ENCODE peak calls at places on chromosomes 13 and 19, in five cellular contexts. J is IMR-90, M is SK-N-SH, S is GM12878, F is K562. E is an unnamed sample.

GRCh38 chr19:5075603-5076002 is 106.7 kb downstream of the KDM4B start:
- DNase-seq in J (no peak), M (no peak), S (no peak), F (no peak), E (no peak)

GRCh38 chr19:2805261-2805900 is 14.3 kb upstream of the ZNF554 start:
- DNase-seq in J (no peak), M (no peak), S (no peak), F (no peak), E (no peak)

GRCh38 chr13:112958127-112958989 is 10.7 kb upstream of the MCF2L start:
- DNase-seq in J (no peak), M (no peak), S (no peak), F (no peak), E (no peak)

GRCh38 chr19:55088543-55089265 is 13.0 kb downstream of the EPS8L1 start:
- DNase-seq in J (peak; percentile 43), M (peak; percentile 92), S (no peak), F (peak; percentile 88), E (peak; percentile 81)

GRCh38 chr19:23384858-23385257 is 10.4 kb downstream of the ZNF91 start:
- DNase-seq in J (no peak), M (no peak), S (no peak), F (no peak), E (no peak)

GRCh38 chr19:2782936-2783780 is at the start of gene SGTA:
- DNase-seq in J (peak; percentile 99), M (peak; percentile 99), S (peak; percentile 98), F (peak; percentile 97), E (peak; percentile 94)

GRCh38 chr19:58560007-58560887 is 1.8 kb upstream of the UBE2M start:
- DNase-seq in J (no peak), M (no peak), S (no peak), F (no peak), E (no peak)

GRCh38 chr13:111363121-111363520 is 42.7 kb downstream of the TEX29 start:
- DNase-seq in J (no peak), M (no peak), S (no peak), F (no peak), E (no peak)

GRCh38 chr19:35742121-35742724 is at the start of gene IGFLR1:
- DNase-seq in J (no peak), M (no peak), S (peak; percentile 64), F (no peak), E (no peak)

GRCh38 chr13:99352351-99353271 is 45.4 kb upstream of the GPR183 start:
- DNase-seq in J (no peak), M (no peak), S (no peak), F (no peak), E (no peak)

GRCh38 chr19:49567722-49568454 is 12.5 kb downstream of the NOSIP start:
- DNase-seq in J (no peak), M (no peak), S (no peak), F (no peak), E (no peak)

GRCh38 chr13:76715621-76716020 is 170.6 kb downstream of the KCTD12 start:
- DNase-seq in J (no peak), M (no peak), S (no peak), F (no peak), E (no peak)

GRCh38 chr13:29763426-29764180 is 86.8 kb downstream of the UBL3 start:
- DNase-seq in J (no peak), M (no peak), S (no peak), F (no peak), E (no peak)

GRCh38 chr13:30105381-30105780 is 202.0 kb downstream of the KATNAL1 start:
- DNase-seq in J (no peak), M (no peak), S (no peak), F (no peak), E (no peak)

GRCh38 chr19:11435833-11436313 is 438 bp downstream of the PRKCSH start:
- DNase-seq in J (peak; percentile 31), M (peak; percentile 53), S (no peak), F (peak; percentile 54), E (no peak)

GRCh38 chr13:100673831-100674362 is 698 bp downstream of the TMTC4 start:
- DNase-seq in J (peak; percentile 83), M (no peak), S (no peak), F (peak; percentile 58), E (peak; percentile 61)

GRCh38 chr13:76812971-76813691 is 73.1 kb downstream of the KCTD12 start:
- DNase-seq in J (no peak), M (no peak), S (no peak), F (no peak), E (no peak)

GRCh38 chr13:56975647-56976046 is 165.1 kb upstream of the PRR20A start:
- DNase-seq in J (no peak), M (no peak), S (no peak), F (no peak), E (no peak)

GRCh38 chr13:41458939-41459753 is 1.8 kb downstream of the RGCC start:
- DNase-seq in J (peak; percentile 72), M (peak; percentile 32), S (no peak), F (peak; percentile 63), E (peak; percentile 29)

GRCh38 chr19:13604902-13605586 is 98.8 kb upstream of the CACNA1A start:
- DNase-seq in J (no peak), M (no peak), S (no peak), F (no peak), E (no peak)

GRCh38 chr19:46537136-46538097 is 41.8 kb upstream of the PNMA8B start:
- DNase-seq in J (peak; percentile 29), M (peak; percentile 70), S (no peak), F (peak; percentile 37), E (peak; percentile 59)
- TF ChIP-seq RCOR1 in J (no peak), M (peak; percentile 15), S (no peak), F (peak; percentile 43), E (no peak)

GRCh38 chr13:68727788-68728187 is 1379.8 kb upstream of the ATXN8OS start:
- DNase-seq in J (no peak), M (no peak), S (no peak), F (no peak), E (no peak)

DNA sequence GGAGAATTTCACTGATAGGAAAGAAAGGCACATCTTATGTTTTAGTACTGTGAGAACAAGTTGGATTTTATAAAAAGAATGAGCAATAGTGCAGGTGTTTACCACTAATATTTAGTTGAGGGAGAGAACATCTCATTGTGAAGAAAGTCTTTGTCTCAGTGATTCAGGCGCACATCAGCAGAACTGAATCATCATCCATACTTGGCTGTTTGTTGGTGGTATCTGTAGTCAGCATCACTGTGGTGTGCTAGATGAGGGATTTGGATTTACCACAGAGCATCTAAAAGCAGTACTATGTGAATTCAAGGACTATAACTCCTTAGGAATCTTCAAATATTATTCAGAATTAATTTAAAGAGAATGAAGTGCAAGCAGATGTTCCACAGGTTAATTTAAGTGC is 1380.5 kb upstream of the ATXN8OS start:
- DNase-seq in J (peak; percentile 0), M (no peak), S (no peak), F (no peak), E (no peak)
- TF ChIP-seq RCOR1 in J (no peak), M (no peak), S (no peak), F (no peak), E (no peak)

DNA sequence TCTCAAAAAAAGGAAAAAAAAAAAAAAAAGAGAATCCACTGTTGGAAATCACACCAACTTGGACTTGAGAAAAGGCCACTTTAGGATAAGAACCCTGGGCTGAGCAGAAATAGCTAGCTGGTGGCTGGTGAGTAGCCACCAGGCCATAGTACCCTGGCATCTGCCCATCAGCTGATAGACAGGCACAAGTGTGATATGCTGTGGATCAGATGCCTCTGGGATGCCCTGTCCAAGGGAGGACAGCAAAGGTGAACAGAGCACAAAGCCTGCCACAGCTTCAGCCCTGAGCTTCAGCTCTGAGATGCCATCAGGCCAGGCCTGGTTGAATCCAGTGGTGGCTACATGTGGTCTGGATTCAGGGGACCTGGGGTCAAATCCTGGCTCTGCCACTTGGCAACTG is 8.7 kb downstream of the SIRT2 start:
- DNase-seq in J (no peak), M (no peak), S (no peak), F (no peak), E (no peak)
- TF ChIP-seq RCOR1 in J (no peak), M (no peak), S (no peak), F (no peak), E (no peak)

GRCh38 chr13:24006520-24007248 is 109.4 kb upstream of the C1QTNF9B start:
- DNase-seq in J (no peak), M (no peak), S (no peak), F (no peak), E (no peak)

GRCh38 chr13:24004971-24005370 is 107.7 kb upstream of the C1QTNF9B start:
- DNase-seq in J (no peak), M (no peak), S (no peak), F (no peak), E (no peak)

GRCh38 chr13:24004142-24004541 is 106.8 kb upstream of the C1QTNF9B start:
- DNase-seq in J (no peak), M (no peak), S (no peak), F (no peak), E (no peak)

GRCh38 chr13:24007979-24008620 is 110.8 kb upstream of the C1QTNF9B start:
- DNase-seq in J (no peak), M (no peak), S (no peak), F (no peak), E (no peak)

GRCh38 chr13:24005711-24006281 is 108.5 kb upstream of the C1QTNF9B start:
- DNase-seq in J (no peak), M (no peak), S (peak; percentile 19), F (no peak), E (no peak)
- TF ChIP-seq RCOR1 in J (no peak), M (no peak), S (no peak), F (no peak), E (no peak)

GRCh38 chr13:27043013-27043412 is 128.6 kb downstream of the USP12 start:
- DNase-seq in J (peak; percentile 98), M (peak; percentile 49), S (no peak), F (no peak), E (peak; percentile 87)

GRCh38 chr13:27041341-27041740 is 130.3 kb downstream of the USP12 start:
- DNase-seq in J (no peak), M (no peak), S (no peak), F (no peak), E (no peak)

GRCh38 chr13:27039171-27039701 is 132.4 kb downstream of the USP12 start:
- DNase-seq in J (no peak), M (no peak), S (no peak), F (no peak), E (no peak)

GRCh38 chr13:27040826-27041108 is 130.8 kb downstream of the USP12 start:
- DNase-seq in J (no peak), M (no peak), S (no peak), F (no peak), E (no peak)

DNA sequence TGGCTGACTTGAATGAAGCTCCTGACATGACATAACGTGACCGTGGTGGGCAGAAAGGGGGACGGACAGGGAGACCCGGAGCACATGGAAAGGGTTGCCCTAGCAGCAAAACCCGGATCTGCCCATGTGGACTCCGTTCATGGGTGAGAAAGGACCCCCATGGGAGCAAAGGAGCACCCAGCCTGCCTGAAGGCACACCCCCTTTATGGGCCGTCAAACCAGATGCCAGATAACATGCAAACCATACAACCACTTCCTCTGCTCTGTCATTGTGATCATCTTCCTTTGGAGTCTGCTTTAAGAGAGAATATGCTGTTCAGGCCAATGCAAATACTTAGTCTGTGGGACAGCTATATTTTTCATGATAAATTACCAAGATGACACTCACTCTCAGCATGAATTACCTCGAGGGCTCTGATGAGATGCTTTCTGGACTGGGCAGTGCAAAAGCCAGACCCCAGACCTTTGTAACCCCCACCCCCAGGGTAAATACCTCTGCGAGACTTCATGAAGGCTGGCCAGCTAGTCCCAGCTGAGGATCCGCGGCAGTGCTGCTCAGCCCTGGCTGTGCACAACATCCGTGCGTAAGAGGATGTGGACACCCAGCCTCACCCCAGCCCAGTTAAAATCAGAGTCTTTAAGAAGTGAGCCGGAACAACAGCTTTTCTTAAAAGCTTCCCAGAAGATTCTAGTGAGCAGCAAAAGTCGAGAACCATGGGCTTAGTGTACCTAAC is 126.6 kb downstream of the USP12 start:
- DNase-seq in J (no peak), M (no peak), S (peak; percentile 33), F (peak; percentile 35), E (no peak)
- TF ChIP-seq RCOR1 in J (no peak), M (no peak), S (no peak), F (no peak), E (no peak)

GRCh38 chr19:41362143-41362847 is 1.7 kb downstream of the B9D2 start:
- DNase-seq in J (no peak), M (peak; percentile 4), S (no peak), F (no peak), E (no peak)
- TF ChIP-seq RCOR1 in J (no peak), M (no peak), S (no peak), F (no peak), E (no peak)